ENCODE peak calls at places on chromosomes 11 and 22, in four cellular contexts. R, X, W and F are unnamed samples.

GRCh38 chr22:48555606-48556005 is 1272.1 kb downstream of the BRD1 start:
- DNase-seq in R (no peak), X (no peak), W (no peak), F (no peak)

GRCh38 chr22:46198274-46198673 is 47.9 kb downstream of the PPARA start:
- DNase-seq in R (no peak), X (no peak), W (no peak), F (no peak)

GRCh38 chr22:49971232-49972162 is 10.9 kb downstream of the PIM3 start:
- DNase-seq in R (no peak), X (no peak), W (peak; percentile 87), F (peak; percentile 71)

GRCh38 chr22:44068422-44069191 is 44.5 kb downstream of the PARVB start:
- DNase-seq in R (peak; percentile 56), X (no peak), W (no peak), F (no peak)

GRCh38 chr22:31230155-31230870 is 18.2 kb downstream of the LIMK2 start:
- DNase-seq in R (peak; percentile 57), X (no peak), W (no peak), F (no peak)

GRCh38 chr11:74169736-74170458 is 905 bp downstream of the C2CD3 start:
- DNase-seq in R (no peak), X (no peak), W (peak; percentile 31), F (no peak)

GRCh38 chr22:23698673-23699235 is 7.9 kb downstream of the RGL4 start:
- DNase-seq in R (no peak), X (no peak), W (no peak), F (no peak)

GRCh38 chr11:32562839-32563599 is 20.6 kb upstream of the EIF3M start:
- DNase-seq in R (no peak), X (no peak), W (no peak), F (no peak)

GRCh38 chr11:118090545-118091162 is 3.9 kb upstream of the SMIM35 start:
- DNase-seq in R (no peak), X (no peak), W (no peak), F (no peak)

GRCh38 chr11:34443136-34443535 is 4.4 kb downstream of the CAT start:
- DNase-seq in R (no peak), X (no peak), W (no peak), F (no peak)

GRCh38 chr11:121389651-121390050 is 62.5 kb upstream of the SORL1 start:
- DNase-seq in R (no peak), X (no peak), W (no peak), F (no peak)

GRCh38 chr11:82732348-82732733 is 1.3 kb downstream of the FAM181B start:
- DNase-seq in R (no peak), X (no peak), W (no peak), F (no peak)

GRCh38 chr22:40668611-40669390 is 10.5 kb upstream of the MCHR1 start:
- DNase-seq in R (no peak), X (peak; percentile 31), W (peak; percentile 65), F (no peak)

GRCh38 chr11:46393231-46393616 is 1.6 kb upstream of the CHRM4 start:
- DNase-seq in R (no peak), X (no peak), W (no peak), F (no peak)

GRCh38 chr22:39176673-39177455 is 24.4 kb upstream of the CBX7 start:
- DNase-seq in R (no peak), X (no peak), W (no peak), F (no peak)

GRCh38 chr22:40920526-40920925 is 30.7 kb upstream of the RBX1 start:
- DNase-seq in R (no peak), X (no peak), W (no peak), F (no peak)

GRCh38 chr11:22465620-22466019 is 127.4 kb downstream of the SLC17A6 start:
- DNase-seq in R (no peak), X (no peak), W (no peak), F (no peak)

GRCh38 chr11:2668876-2669275 is 30.9 kb downstream of the KCNQ1OT1 start:
- DNase-seq in R (no peak), X (no peak), W (no peak), F (no peak)
- TF ChIP-seq SIN3A in R (no peak), X (no peak), W (no peak), F (no peak)

DNA sequence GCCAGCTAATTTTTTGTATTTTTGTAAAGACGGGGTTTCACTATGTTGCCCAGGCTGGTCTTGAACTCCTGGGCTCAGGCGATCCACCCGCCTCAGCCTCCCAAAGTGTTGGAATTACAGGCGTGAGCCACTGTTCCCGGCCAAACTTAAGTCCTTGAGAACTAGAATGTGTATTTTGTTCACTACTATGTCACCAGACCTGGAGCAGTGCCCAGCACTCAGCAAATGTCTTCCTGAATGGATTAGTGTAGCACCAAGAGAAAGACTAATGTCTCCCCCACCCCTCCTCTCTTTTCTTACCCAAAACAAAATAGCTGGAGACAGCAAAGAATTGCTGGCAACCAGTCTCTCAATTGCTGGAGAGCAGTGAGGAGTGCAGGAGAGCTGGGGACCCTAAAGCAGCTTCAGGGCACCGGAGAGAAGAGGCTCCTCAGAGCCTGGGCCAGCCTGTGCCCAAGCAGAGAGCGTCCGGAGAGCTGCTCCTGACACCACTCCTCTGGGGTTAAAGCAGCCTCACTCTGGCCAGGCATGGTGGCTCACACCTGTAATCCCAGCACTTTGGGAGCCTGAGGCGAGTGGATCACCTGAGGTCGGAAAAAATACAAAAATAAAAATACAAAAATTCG is 14.9 kb downstream of the SLC25A18 start:
- DNase-seq in R (no peak), X (no peak), W (no peak), F (no peak)
- TF ChIP-seq SIN3A in R (no peak), X (no peak), W (no peak), F (no peak)

GRCh38 chr11:70496591-70497535 is 98.5 kb downstream of the CTTN start:
- DNase-seq in R (no peak), X (no peak), W (no peak), F (no peak)
- TF ChIP-seq SIN3A in R (no peak), X (no peak), W (no peak), F (no peak)

GRCh38 chr11:122645847-122646246 is 9.7 kb upstream of the UBASH3B start:
- DNase-seq in R (no peak), X (no peak), W (no peak), F (no peak)

GRCh38 chr11:122637538-122637937 is 18.0 kb upstream of the UBASH3B start:
- DNase-seq in R (no peak), X (no peak), W (no peak), F (no peak)

GRCh38 chr11:122642971-122643370 is 12.6 kb upstream of the UBASH3B start:
- DNase-seq in R (no peak), X (no peak), W (no peak), F (no peak)

GRCh38 chr11:122646549-122647340 is 8.8 kb upstream of the UBASH3B start:
- DNase-seq in R (no peak), X (no peak), W (no peak), F (no peak)

DNA sequence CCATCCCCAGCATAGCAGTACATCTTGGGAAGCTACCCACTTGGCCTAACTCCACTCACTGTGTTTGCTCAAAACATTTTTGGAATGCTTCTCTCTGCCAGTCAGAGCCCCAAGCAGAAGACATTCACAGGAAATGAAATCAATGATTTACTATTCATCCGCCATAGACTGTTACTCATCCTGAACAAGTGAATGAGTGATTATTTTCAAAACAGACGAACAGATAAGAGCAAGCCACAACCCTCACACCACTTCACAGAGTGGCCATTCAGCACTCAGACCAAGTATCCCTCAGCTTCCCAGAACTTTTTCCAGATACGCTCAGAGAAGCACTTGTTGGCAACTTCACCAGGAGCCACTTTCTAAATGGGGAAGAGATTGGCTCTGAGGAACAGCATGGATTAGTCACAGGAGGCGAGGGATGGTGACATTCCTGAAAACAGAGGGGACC is 13.0 kb upstream of the UBASH3B start:
- DNase-seq in R (no peak), X (peak; percentile 65), W (no peak), F (no peak)
- TF ChIP-seq SIN3A in R (no peak), X (no peak), W (no peak), F (peak; percentile 20)

GRCh38 chr11:133902506-133902905 is 54.3 kb downstream of the IGSF9B start:
- DNase-seq in R (no peak), X (no peak), W (no peak), F (no peak)
- TF ChIP-seq SIN3A in R (no peak), X (no peak), W (no peak), F (no peak)

DNA sequence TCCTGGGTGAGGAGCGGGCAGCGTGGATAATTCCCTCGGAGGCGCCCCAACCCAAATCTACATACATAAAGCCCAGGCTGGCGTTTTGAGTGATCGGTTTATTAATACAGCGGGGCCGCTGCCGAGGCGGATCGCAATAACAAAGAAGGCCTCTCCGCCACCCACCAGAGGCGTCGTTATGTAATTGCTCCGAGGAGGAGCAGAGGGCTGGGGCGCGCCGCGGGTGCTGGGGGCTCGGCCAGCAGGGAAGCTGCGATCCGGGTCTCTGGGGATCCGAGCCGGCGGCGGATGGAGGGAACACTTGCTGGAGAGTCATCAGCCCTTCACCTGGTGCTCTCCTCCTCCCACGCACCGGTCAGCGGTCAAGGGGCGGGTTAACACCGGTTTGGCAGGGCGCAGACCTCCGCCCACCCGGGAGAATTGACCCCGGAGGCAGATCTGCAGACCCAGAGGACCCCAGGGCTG is 6.4 kb upstream of the TP53I11 start:
- DNase-seq in R (no peak), X (no peak), W (no peak), F (no peak)
- TF ChIP-seq SIN3A in R (no peak), X (no peak), W (no peak), F (no peak)

GRCh38 chr11:10318527-10318802 is 13.6 kb downstream of the ADM start:
- DNase-seq in R (no peak), X (no peak), W (no peak), F (no peak)

GRCh38 chr11:10317776-10318526 is 13.1 kb downstream of the ADM start:
- DNase-seq in R (peak; percentile 74), X (no peak), W (no peak), F (no peak)

GRCh38 chr11:10317281-10317755 is 12.4 kb downstream of the ADM start:
- DNase-seq in R (no peak), X (no peak), W (no peak), F (no peak)

GRCh38 chr11:10320164-10320563 is 15.3 kb downstream of the ADM start:
- DNase-seq in R (no peak), X (no peak), W (no peak), F (no peak)

GRCh38 chr11:10319691-10320090 is 14.8 kb downstream of the ADM start:
- DNase-seq in R (no peak), X (no peak), W (no peak), F (peak; percentile 65)
- TF ChIP-seq SIN3A in R (no peak), X (no peak), W (no peak), F (no peak)